ENCODE peak calls at places on chromosomes 1 and 21, in ten cellular contexts. One of them, this sample, is unnamed.

GRCh38 chr1:34149501-34149900 is 15.5 kb downstream of the CSMD2 start:
- DNase-seq in BE2C: no peak
- DNase-seq in CD8-positive, alpha-beta T cell: no peak
- DNase-seq in fibroblast of the aortic adventitia: no peak
- DNase-seq in spleen: no peak
- DNase-seq in upper lobe of right lung: no peak
- DNase-seq in neural crest cell: no peak
- DNase-seq in WTC11: peak; percentile 37
- DNase-seq in nephron progenitor cell: no peak
- DNase-seq in prostate gland: no peak
- DNase-seq in this sample: no peak

GRCh38 chr1:46616277-46617107 is at the start of gene MOB3C:
- DNase-seq in BE2C: peak; percentile 23
- DNase-seq in CD8-positive, alpha-beta T cell: peak; percentile 49
- DNase-seq in fibroblast of the aortic adventitia: peak; percentile 82
- DNase-seq in spleen: peak; percentile 93
- DNase-seq in upper lobe of right lung: peak; percentile 91
- DNase-seq in neural crest cell: peak; percentile 39
- DNase-seq in WTC11: peak; percentile 61
- DNase-seq in nephron progenitor cell: peak; percentile 63
- DNase-seq in prostate gland: peak; percentile 75
- DNase-seq in this sample: peak; percentile 37

GRCh38 chr21:41919666-41920398 is 34.0 kb downstream of the C2CD2 start:
- DNase-seq in BE2C: no peak
- DNase-seq in CD8-positive, alpha-beta T cell: no peak
- DNase-seq in fibroblast of the aortic adventitia: no peak
- DNase-seq in spleen: no peak
- DNase-seq in upper lobe of right lung: no peak
- DNase-seq in neural crest cell: no peak
- DNase-seq in WTC11: no peak
- DNase-seq in nephron progenitor cell: no peak
- DNase-seq in prostate gland: no peak
- DNase-seq in this sample: no peak

GRCh38 chr1:55696181-55696580 is 481.0 kb upstream of the USP24 start:
- DNase-seq in BE2C: peak; percentile 23
- DNase-seq in CD8-positive, alpha-beta T cell: no peak
- DNase-seq in fibroblast of the aortic adventitia: peak; percentile 98
- DNase-seq in spleen: no peak
- DNase-seq in upper lobe of right lung: no peak
- DNase-seq in neural crest cell: no peak
- DNase-seq in WTC11: no peak
- DNase-seq in nephron progenitor cell: no peak
- DNase-seq in prostate gland: no peak
- DNase-seq in this sample: no peak

GRCh38 chr1:182957902-182958395 is 5.0 kb upstream of the SHCBP1L start:
- DNase-seq in BE2C: no peak
- DNase-seq in CD8-positive, alpha-beta T cell: no peak
- DNase-seq in fibroblast of the aortic adventitia: no peak
- DNase-seq in spleen: no peak
- DNase-seq in upper lobe of right lung: no peak
- DNase-seq in neural crest cell: no peak
- DNase-seq in WTC11: peak; percentile 34
- DNase-seq in nephron progenitor cell: no peak
- DNase-seq in prostate gland: no peak
- DNase-seq in this sample: no peak

GRCh38 chr1:168691541-168691940 is 37.5 kb downstream of the DPT start:
- DNase-seq in BE2C: peak; percentile 75
- DNase-seq in CD8-positive, alpha-beta T cell: no peak
- DNase-seq in fibroblast of the aortic adventitia: no peak
- DNase-seq in spleen: no peak
- DNase-seq in upper lobe of right lung: no peak
- DNase-seq in neural crest cell: no peak
- DNase-seq in WTC11: no peak
- DNase-seq in nephron progenitor cell: no peak
- DNase-seq in prostate gland: no peak
- DNase-seq in this sample: no peak

GRCh38 chr1:178341218-178341956 is 155.4 kb downstream of the CLEC20A start:
- DNase-seq in BE2C: no peak
- DNase-seq in CD8-positive, alpha-beta T cell: no peak
- DNase-seq in fibroblast of the aortic adventitia: peak; percentile 94
- DNase-seq in spleen: no peak
- DNase-seq in upper lobe of right lung: peak; percentile 74
- DNase-seq in neural crest cell: peak; percentile 53
- DNase-seq in WTC11: peak; percentile 88
- DNase-seq in nephron progenitor cell: peak; percentile 64
- DNase-seq in prostate gland: peak; percentile 82
- DNase-seq in this sample: peak; percentile 46

GRCh38 chr1:151907363-151908139 is 1.8 kb downstream of the THEM4 start:
- DNase-seq in BE2C: no peak
- DNase-seq in CD8-positive, alpha-beta T cell: no peak
- DNase-seq in fibroblast of the aortic adventitia: no peak
- DNase-seq in spleen: no peak
- DNase-seq in upper lobe of right lung: no peak
- DNase-seq in neural crest cell: no peak
- DNase-seq in WTC11: no peak
- DNase-seq in nephron progenitor cell: no peak
- DNase-seq in prostate gland: no peak
- DNase-seq in this sample: no peak

GRCh38 chr21:43893536-43894205 is 28.6 kb downstream of the AGPAT3 start:
- DNase-seq in BE2C: no peak
- DNase-seq in CD8-positive, alpha-beta T cell: no peak
- DNase-seq in fibroblast of the aortic adventitia: peak; percentile 25
- DNase-seq in spleen: peak; percentile 79
- DNase-seq in upper lobe of right lung: no peak
- DNase-seq in neural crest cell: no peak
- DNase-seq in WTC11: no peak
- DNase-seq in nephron progenitor cell: no peak
- DNase-seq in prostate gland: no peak
- DNase-seq in this sample: no peak

GRCh38 chr1:239657291-239657690 is 270.9 kb downstream of the CHRM3 start:
- DNase-seq in BE2C: no peak
- DNase-seq in CD8-positive, alpha-beta T cell: no peak
- DNase-seq in fibroblast of the aortic adventitia: no peak
- DNase-seq in spleen: no peak
- DNase-seq in upper lobe of right lung: no peak
- DNase-seq in neural crest cell: no peak
- DNase-seq in WTC11: no peak
- DNase-seq in nephron progenitor cell: no peak
- DNase-seq in prostate gland: no peak
- DNase-seq in this sample: no peak

GRCh38 chr1:171663854-171664550 is 11.5 kb upstream of the MYOC start:
- DNase-seq in BE2C: no peak
- DNase-seq in CD8-positive, alpha-beta T cell: no peak
- DNase-seq in fibroblast of the aortic adventitia: no peak
- DNase-seq in spleen: no peak
- DNase-seq in upper lobe of right lung: no peak
- DNase-seq in neural crest cell: no peak
- DNase-seq in WTC11: no peak
- DNase-seq in nephron progenitor cell: no peak
- DNase-seq in prostate gland: no peak
- DNase-seq in this sample: no peak

GRCh38 chr1:10046356-10047085 is 13.8 kb downstream of the UBE4B start:
- DNase-seq in BE2C: no peak
- DNase-seq in CD8-positive, alpha-beta T cell: no peak
- DNase-seq in fibroblast of the aortic adventitia: peak; percentile 73
- DNase-seq in spleen: no peak
- DNase-seq in upper lobe of right lung: no peak
- DNase-seq in neural crest cell: no peak
- DNase-seq in WTC11: no peak
- DNase-seq in nephron progenitor cell: no peak
- DNase-seq in prostate gland: no peak
- DNase-seq in this sample: no peak

GRCh38 chr1:13828454-13829151 is 128.6 kb downstream of the PRDM2 start:
- DNase-seq in BE2C: peak; percentile 20
- DNase-seq in CD8-positive, alpha-beta T cell: no peak
- DNase-seq in fibroblast of the aortic adventitia: no peak
- DNase-seq in spleen: peak; percentile 76
- DNase-seq in upper lobe of right lung: peak; percentile 85
- DNase-seq in neural crest cell: peak; percentile 19
- DNase-seq in WTC11: peak; percentile 88
- DNase-seq in nephron progenitor cell: peak; percentile 68
- DNase-seq in prostate gland: no peak
- DNase-seq in this sample: peak; percentile 53

GRCh38 chr1:231215676-231216385 is 25.2 kb upstream of the GNPAT start:
- DNase-seq in BE2C: no peak
- DNase-seq in CD8-positive, alpha-beta T cell: no peak
- DNase-seq in fibroblast of the aortic adventitia: no peak
- DNase-seq in spleen: peak; percentile 67
- DNase-seq in upper lobe of right lung: no peak
- DNase-seq in neural crest cell: no peak
- DNase-seq in WTC11: no peak
- DNase-seq in nephron progenitor cell: no peak
- DNase-seq in prostate gland: no peak
- DNase-seq in this sample: no peak

DNA sequence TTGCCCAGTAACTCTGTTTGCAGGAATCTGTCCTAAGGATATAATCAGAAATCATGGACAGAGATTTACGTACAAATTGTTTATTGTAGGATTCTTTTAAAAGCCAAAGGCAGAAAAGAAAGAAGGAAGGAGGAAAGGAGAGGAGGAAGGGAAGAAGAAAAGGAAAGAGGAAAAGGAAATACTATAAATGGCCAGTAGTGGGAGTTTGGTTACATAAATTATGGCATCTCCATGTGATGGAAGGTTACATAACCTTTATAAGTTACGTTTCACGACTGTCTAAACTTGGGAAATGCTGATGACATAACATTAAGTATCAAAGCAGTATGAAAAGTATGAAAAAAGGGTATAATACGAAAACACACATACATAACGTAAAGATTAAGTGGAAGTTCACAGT is 39.0 kb downstream of the SMYD2 start:
- DNase-seq in BE2C: no peak
- DNase-seq in CD8-positive, alpha-beta T cell: no peak
- DNase-seq in fibroblast of the aortic adventitia: no peak
- DNase-seq in spleen: no peak
- DNase-seq in upper lobe of right lung: no peak
- DNase-seq in neural crest cell: no peak
- DNase-seq in WTC11: no peak
- DNase-seq in nephron progenitor cell: no peak
- DNase-seq in prostate gland: no peak
- DNase-seq in this sample: no peak
- TF ChIP-seq CTCF in BE2C: peak; percentile 38
- TF ChIP-seq CTCF in CD8-positive, alpha-beta T cell: no peak
- TF ChIP-seq CTCF in fibroblast of the aortic adventitia: peak; percentile 29
- TF ChIP-seq CTCF in spleen: no peak
- TF ChIP-seq CTCF in upper lobe of right lung: no peak
- TF ChIP-seq CTCF in neural crest cell: peak; percentile 43
- TF ChIP-seq CTCF in WTC11: no peak
- TF ChIP-seq CTCF in nephron progenitor cell: no peak
- TF ChIP-seq CTCF in prostate gland: no peak
- TF ChIP-seq CTCF in this sample: peak; percentile 26

DNA sequence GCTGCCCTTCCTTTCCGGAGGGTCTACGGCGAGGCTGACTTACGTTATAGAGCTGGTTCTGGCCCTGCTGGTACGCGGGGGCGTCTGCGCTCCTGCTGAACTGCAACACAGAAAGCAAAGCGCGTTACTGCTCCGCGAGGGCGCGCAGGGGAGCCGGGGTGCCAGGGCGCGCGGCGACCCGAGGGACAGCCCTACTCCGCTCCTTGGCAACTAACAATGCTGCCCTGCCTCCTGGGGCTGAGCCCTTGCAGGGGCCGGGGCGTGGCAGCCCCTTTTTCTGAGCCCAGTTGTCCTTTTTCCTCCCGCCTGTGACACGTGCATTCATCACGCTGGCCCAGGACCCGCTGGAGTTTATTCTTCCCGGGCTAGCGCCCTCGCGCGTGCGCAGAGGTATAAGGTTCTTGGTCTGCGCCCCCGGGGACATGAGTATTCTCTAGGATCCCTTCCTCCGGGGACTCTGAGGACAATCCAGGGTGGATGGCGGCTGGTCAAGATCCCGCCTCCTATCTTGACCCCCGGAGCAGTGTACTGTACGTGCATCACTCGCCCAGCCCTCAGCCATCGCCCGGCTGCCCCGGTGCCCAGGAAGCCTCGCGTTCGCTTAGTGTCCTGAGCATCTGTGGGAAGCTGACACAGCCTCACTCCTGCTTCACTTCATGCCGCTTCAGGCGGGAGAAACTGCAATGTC is 78.9 kb downstream of the CD247 start:
- DNase-seq in BE2C: peak; percentile 77
- DNase-seq in CD8-positive, alpha-beta T cell: no peak
- DNase-seq in fibroblast of the aortic adventitia: peak; percentile 32
- DNase-seq in spleen: no peak
- DNase-seq in upper lobe of right lung: no peak
- DNase-seq in neural crest cell: peak; percentile 67
- DNase-seq in WTC11: peak; percentile 70
- DNase-seq in nephron progenitor cell: peak; percentile 77
- DNase-seq in prostate gland: no peak
- DNase-seq in this sample: peak; percentile 30
- TF ChIP-seq CTCF in BE2C: peak; percentile 40
- TF ChIP-seq CTCF in CD8-positive, alpha-beta T cell: no peak
- TF ChIP-seq CTCF in fibroblast of the aortic adventitia: peak; percentile 22
- TF ChIP-seq CTCF in spleen: no peak
- TF ChIP-seq CTCF in upper lobe of right lung: peak; percentile 8
- TF ChIP-seq CTCF in neural crest cell: no peak
- TF ChIP-seq CTCF in WTC11: no peak
- TF ChIP-seq CTCF in nephron progenitor cell: no peak
- TF ChIP-seq CTCF in prostate gland: peak; percentile 14
- TF ChIP-seq CTCF in this sample: peak; percentile 27

GRCh38 chr1:203751051-203751450 is 13.9 kb upstream of the LAX1 start:
- DNase-seq in BE2C: no peak
- DNase-seq in CD8-positive, alpha-beta T cell: no peak
- DNase-seq in fibroblast of the aortic adventitia: peak; percentile 55
- DNase-seq in spleen: no peak
- DNase-seq in upper lobe of right lung: no peak
- DNase-seq in neural crest cell: no peak
- DNase-seq in WTC11: no peak
- DNase-seq in nephron progenitor cell: no peak
- DNase-seq in prostate gland: peak; percentile 51
- DNase-seq in this sample: no peak
- TF ChIP-seq CTCF in BE2C: no peak
- TF ChIP-seq CTCF in CD8-positive, alpha-beta T cell: no peak
- TF ChIP-seq CTCF in fibroblast of the aortic adventitia: no peak
- TF ChIP-seq CTCF in spleen: no peak
- TF ChIP-seq CTCF in upper lobe of right lung: no peak
- TF ChIP-seq CTCF in neural crest cell: peak; percentile 32
- TF ChIP-seq CTCF in WTC11: no peak
- TF ChIP-seq CTCF in nephron progenitor cell: no peak
- TF ChIP-seq CTCF in prostate gland: no peak
- TF ChIP-seq CTCF in this sample: no peak

DNA sequence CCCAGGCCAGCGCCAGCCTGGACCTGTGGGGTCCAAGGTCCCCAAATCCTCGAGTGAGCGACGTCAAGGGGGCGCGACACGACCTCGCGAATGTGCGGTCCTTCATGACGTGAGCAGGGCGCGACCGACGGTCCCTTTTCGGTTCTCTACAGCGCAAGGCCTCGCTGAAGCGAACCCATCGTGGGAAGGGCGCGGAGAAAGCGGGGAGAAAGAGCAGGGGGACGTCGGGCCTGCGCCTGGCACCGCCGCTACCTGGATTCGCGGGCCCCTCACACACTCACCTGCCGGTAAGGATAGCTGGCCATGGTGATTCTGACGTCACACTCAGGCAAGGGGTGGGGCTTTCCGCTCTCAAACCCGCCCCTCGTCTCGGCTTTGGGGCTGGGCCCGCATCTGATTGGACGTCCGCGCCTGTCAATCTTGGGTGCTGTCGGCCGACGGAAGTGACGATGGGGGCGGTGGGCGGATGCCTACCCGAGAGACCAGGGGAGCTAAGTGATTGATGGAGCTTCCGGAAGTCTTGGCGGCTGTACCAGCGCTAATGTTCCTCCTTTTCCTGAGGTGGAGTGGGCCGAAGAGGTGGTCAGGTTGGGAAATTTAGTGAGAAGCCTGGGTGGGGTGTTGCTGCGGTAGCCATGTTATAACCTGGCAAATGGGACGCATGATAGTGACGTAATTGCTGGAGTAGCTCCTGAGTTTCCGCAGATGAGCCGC is at the start of gene PEF1:
- DNase-seq in BE2C: peak; percentile 95
- DNase-seq in CD8-positive, alpha-beta T cell: peak; percentile 99
- DNase-seq in fibroblast of the aortic adventitia: peak; percentile 98
- DNase-seq in spleen: peak; percentile 98
- DNase-seq in upper lobe of right lung: peak; percentile 100
- DNase-seq in neural crest cell: peak; percentile 98
- DNase-seq in WTC11: peak; percentile 99
- DNase-seq in nephron progenitor cell: peak; percentile 100
- DNase-seq in prostate gland: peak; percentile 99
- DNase-seq in this sample: peak; percentile 100
- TF ChIP-seq CTCF in BE2C: no peak
- TF ChIP-seq CTCF in CD8-positive, alpha-beta T cell: no peak
- TF ChIP-seq CTCF in fibroblast of the aortic adventitia: no peak
- TF ChIP-seq CTCF in spleen: peak; percentile 17
- TF ChIP-seq CTCF in upper lobe of right lung: no peak
- TF ChIP-seq CTCF in neural crest cell: no peak
- TF ChIP-seq CTCF in WTC11: no peak
- TF ChIP-seq CTCF in nephron progenitor cell: no peak
- TF ChIP-seq CTCF in prostate gland: no peak
- TF ChIP-seq CTCF in this sample: no peak